ENCODE peak calls at places on chromosomes 6 and 20, in eight cellular contexts. V is caudate nucleus; E is HS-27A; Z is endothelial cell; O is fibroblast of lung; L is cardiac septum; Y is small intestine; T is activated T-helper 1 cell treated with anti-CD3 and anti-CD28 coated beads, Interleukin-2, amount 50 U/mL, for 16 hours. A is an unnamed sample.

GRCh38 chr6:39223535-39223934 is 5.7 kb downstream of the KCNK5 start:
- DNase-seq in V (no peak), E (no peak), Z (no peak), O (no peak), L (no peak), Y (no peak), T (no peak), A (no peak)

GRCh38 chr6:95991906-95992305 is 23.9 kb upstream of the FUT9 start:
- DNase-seq in V (no peak), E (no peak), Z (no peak), O (no peak), L (no peak), Y (no peak), T (no peak), A (no peak)

GRCh38 chr6:167045828-167046580 is 46.8 kb downstream of the CEP43 start:
- DNase-seq in V (no peak), E (no peak), Z (no peak), O (no peak), L (no peak), Y (no peak), T (no peak), A (no peak)

GRCh38 chr6:141724731-141725130 is 408.0 kb upstream of the GJE1 start:
- DNase-seq in V (peak), E (no peak), Z (no peak), O (no peak), L (no peak), Y (no peak), T (no peak), A (no peak)

GRCh38 chr20:33433465-33433864 is 10.1 kb downstream of the SNTA1 start:
- DNase-seq in V (peak), E (no peak), Z (no peak), O (no peak), L (peak), Y (no peak), T (no peak), A (no peak)

GRCh38 chr6:167680605-167681149 is 146.0 kb upstream of the AFDN start:
- DNase-seq in V (no peak), E (no peak), Z (no peak), O (no peak), L (peak), Y (no peak), T (no peak), A (no peak)

GRCh38 chr6:27081188-27081587 is 166.3 kb upstream of the PRSS16 start:
- DNase-seq in V (no peak), E (no peak), Z (no peak), O (no peak), L (no peak), Y (no peak), T (no peak), A (no peak)

GRCh38 chr6:14144678-14145113 is 27.1 kb downstream of the CD83 start:
- DNase-seq in V (no peak), E (peak), Z (peak), O (peak), L (peak), Y (peak), T (peak), A (peak)

GRCh38 chr6:169291639-169292339 is 38.1 kb upstream of the THBS2 start:
- DNase-seq in V (no peak), E (no peak), Z (no peak), O (no peak), L (no peak), Y (no peak), T (no peak), A (no peak)

GRCh38 chr6:155077331-155077730 is 82.2 kb downstream of the TIAM2 start:
- DNase-seq in V (no peak), E (no peak), Z (no peak), O (no peak), L (no peak), Y (no peak), T (no peak), A (no peak)

GRCh38 chr6:22356362-22356940 is 59.6 kb upstream of the PRL start:
- DNase-seq in V (no peak), E (no peak), Z (no peak), O (no peak), L (no peak), Y (no peak), T (no peak), A (no peak)

GRCh38 chr20:7637184-7637583 is 303.1 kb downstream of the HAO1 start:
- DNase-seq in V (no peak), E (no peak), Z (no peak), O (no peak), L (no peak), Y (no peak), T (no peak), A (no peak)

GRCh38 chr20:63625771-63626423 is 1.0 kb downstream of the GMEB2 start:
- DNase-seq in V (no peak), E (no peak), Z (peak), O (peak), L (no peak), Y (no peak), T (no peak), A (peak)

GRCh38 chr6:56021943-56022342 is 146.6 kb upstream of the BMP5 start:
- DNase-seq in V (no peak), E (no peak), Z (no peak), O (no peak), L (no peak), Y (no peak), T (no peak), A (no peak)

GRCh38 chr20:57397693-57398108 is 6.5 kb downstream of the RBM38 start:
- DNase-seq in V (no peak), E (no peak), Z (no peak), O (no peak), L (no peak), Y (peak), T (peak), A (no peak)

GRCh38 chr20:63547484-63548480 is at the start of gene SRMS:
- DNase-seq in V (no peak), E (no peak), Z (no peak), O (no peak), L (no peak), Y (no peak), T (no peak), A (no peak)

GRCh38 chr6:25068866-25069265 is 133.1 kb upstream of the RIPOR2 start:
- DNase-seq in V (no peak), E (no peak), Z (no peak), O (no peak), L (no peak), Y (no peak), T (no peak), A (no peak)

GRCh38 chr6:137861550-137862337 is 5.3 kb upstream of the TNFAIP3 start:
- DNase-seq in V (no peak), E (no peak), Z (no peak), O (no peak), L (no peak), Y (no peak), T (no peak), A (no peak)

GRCh38 chr6:164926686-164927085 is 382.7 kb downstream of the C6orf118 start:
- DNase-seq in V (no peak), E (no peak), Z (no peak), O (no peak), L (no peak), Y (no peak), T (no peak), A (no peak)

GRCh38 chr6:24933868-24934401 is 1.8 kb downstream of the RIPOR2 start:
- DNase-seq in V (no peak), E (peak), Z (peak), O (no peak), L (no peak), Y (no peak), T (peak), A (no peak)

GRCh38 chr20:43508604-43509040 is 1.1 kb downstream of the L3MBTL1 start:
- DNase-seq in V (no peak), E (no peak), Z (peak), O (no peak), L (no peak), Y (no peak), T (no peak), A (peak)

GRCh38 chr6:102995491-102995890 is 1602.0 kb downstream of the GRIK2 start:
- DNase-seq in V (no peak), E (no peak), Z (no peak), O (no peak), L (no peak), Y (no peak), T (no peak), A (no peak)

GRCh38 chr20:63373996-63374395 is 12.8 kb upstream of the CHRNA4 start:
- DNase-seq in V (no peak), E (no peak), Z (no peak), O (no peak), L (no peak), Y (no peak), T (no peak), A (no peak)

GRCh38 chr20:24370249-24370648 is 99.2 kb upstream of the SYNDIG1 start:
- DNase-seq in V (no peak), E (no peak), Z (no peak), O (no peak), L (no peak), Y (peak), T (no peak), A (no peak)